ENCODE peak calls at places on chromosomes 3 and 15, in seven cellular contexts. Z is NB4, Y is upper lobe of left lung, U is Peyer's patch, D is fibroblast of pulmonary artery, J is AG10803, F is GM12865. S is an unnamed sample.

GRCh38 chr3:146421814-146422748 is 47.3 kb downstream of the PLSCR2 start:
- DNase-seq in Z (no peak), Y (no peak), U (no peak), D (peak), J (peak), F (no peak), S (peak)

GRCh38 chr3:158495503-158495902 is 75.5 kb upstream of the MLF1 start:
- DNase-seq in Z (no peak), Y (no peak), U (no peak), D (no peak), J (no peak), F (no peak), S (no peak)

GRCh38 chr15:100889359-100890058 is 9.9 kb downstream of the ALDH1A3 start:
- DNase-seq in Z (no peak), Y (peak), U (peak), D (peak), J (peak), F (no peak), S (peak)

GRCh38 chr15:38809621-38810020 is 245.0 kb upstream of the RASGRP1 start:
- DNase-seq in Z (no peak), Y (no peak), U (no peak), D (peak), J (peak), F (no peak), S (peak)

GRCh38 chr3:69120879-69121464 is 1.4 kb downstream of the LMOD3 start:
- DNase-seq in Z (peak), Y (peak), U (peak), D (peak), J (peak), F (peak), S (peak)

GRCh38 chr3:126245811-126246727 is 65.7 kb upstream of the ALDH1L1 start:
- DNase-seq in Z (peak), Y (peak), U (peak), D (peak), J (peak), F (peak), S (peak)

GRCh38 chr3:126991366-126992200 is 8.7 kb downstream of the PLXNA1 start:
- DNase-seq in Z (no peak), Y (no peak), U (no peak), D (no peak), J (no peak), F (no peak), S (no peak)

GRCh38 chr3:110243081-110243480 is 828.5 kb upstream of the NECTIN3 start:
- DNase-seq in Z (no peak), Y (no peak), U (no peak), D (peak), J (peak), F (no peak), S (peak)

GRCh38 chr3:73827204-73827603 is 202.5 kb upstream of the PDZRN3 start:
- DNase-seq in Z (no peak), Y (no peak), U (no peak), D (no peak), J (no peak), F (no peak), S (no peak)
- TF ChIP-seq CTCF in Z (no peak), Y (no peak), U (no peak), D (no peak), J (no peak), F (no peak), S (no peak)

GRCh38 chr15:88621789-88622604 is 857 bp downstream of the AEN start:
- DNase-seq in Z (peak), Y (no peak), U (peak), D (peak), J (peak), F (peak), S (peak)

GRCh38 chr15:88622605-88622975 is 1.4 kb downstream of the AEN start:
- DNase-seq in Z (no peak), Y (no peak), U (no peak), D (no peak), J (no peak), F (no peak), S (no peak)

GRCh38 chr15:88624156-88624970 is 3.2 kb downstream of the AEN start:
- DNase-seq in Z (peak), Y (no peak), U (no peak), D (peak), J (peak), F (peak), S (peak)

GRCh38 chr15:88623632-88624031 is 2.5 kb downstream of the AEN start:
- DNase-seq in Z (no peak), Y (no peak), U (no peak), D (no peak), J (no peak), F (no peak), S (no peak)

GRCh38 chr15:88623061-88623460 is 1.9 kb downstream of the AEN start:
- DNase-seq in Z (peak), Y (no peak), U (no peak), D (peak), J (peak), F (peak), S (peak)
- H3K4me3 ChIP-seq in Z (peak), Y (no peak), U (no peak), D (peak), J (peak), F (peak), S (peak)

GRCh38 chr15:77483426-77483825 is 62.7 kb downstream of the HMG20A start:
- DNase-seq in Z (no peak), Y (no peak), U (no peak), D (no peak), J (no peak), F (no peak), S (no peak)
- TF ChIP-seq CTCF in Z (no peak), Y (no peak), U (no peak), D (no peak), J (no peak), F (no peak), S (no peak)

DNA sequence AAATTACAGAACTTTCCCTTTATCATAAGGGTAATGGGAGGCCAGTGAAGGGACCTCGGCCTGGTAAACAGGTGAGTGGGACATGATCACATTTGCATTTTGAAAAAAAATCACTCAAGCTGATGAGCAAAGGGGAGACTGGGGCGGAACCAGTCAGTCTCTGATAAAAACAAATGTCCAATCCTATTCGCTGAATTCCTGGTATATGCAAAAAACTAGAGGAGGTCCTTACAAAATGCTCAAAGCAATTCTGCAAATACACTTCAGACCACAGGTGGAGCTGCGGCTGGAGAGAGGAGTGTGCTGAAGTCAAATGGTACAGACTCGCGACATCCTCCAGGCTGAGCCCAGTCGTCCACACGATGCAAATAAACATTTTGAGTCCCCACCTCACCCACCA is 166.7 kb downstream of the FOXP1 start:
- DNase-seq in Z (peak), Y (peak), U (peak), D (no peak), J (no peak), F (peak), S (no peak)
- H3K4me3 ChIP-seq in Z (no peak), Y (no peak), U (no peak), D (no peak), J (no peak), F (no peak), S (no peak)

S was measured in choroid plexus epithelial cell.